ENCODE peak calls at places on chromosomes 11 and 22, in nine cellular contexts. D, G, N, Q, V, P, S, R and O are unnamed samples.

GRCh38 chr22:43088616-43088978 is 594 bp downstream of the TTLL1 start:
- DNase-seq in D (no peak), G (no peak), N (no peak), Q (no peak), V (no peak), P (peak), S (no peak), R (no peak), O (no peak)

GRCh38 chr22:45163074-45163416 is 680 bp upstream of the NUP50 start:
- DNase-seq in D (peak), G (no peak), N (no peak), Q (peak), V (no peak), P (no peak), S (no peak), R (no peak), O (no peak)

GRCh38 chr22:45227645-45228400 is 12.9 kb downstream of the KIAA0930 start:
- DNase-seq in D (no peak), G (no peak), N (no peak), Q (no peak), V (no peak), P (no peak), S (no peak), R (no peak), O (no peak)

GRCh38 chr22:25413620-25414019 is 150.9 kb upstream of the GRK3 start:
- DNase-seq in D (no peak), G (no peak), N (no peak), Q (no peak), V (no peak), P (no peak), S (no peak), R (no peak), O (no peak)

GRCh38 chr11:66745356-66746235 is 16.6 kb upstream of the SPTBN2 start:
- DNase-seq in D (peak), G (peak), N (no peak), Q (peak), V (peak), P (peak), S (peak), R (no peak), O (no peak)

GRCh38 chr22:49961601-49962011 is 1.0 kb downstream of the PIM3 start:
- DNase-seq in D (no peak), G (no peak), N (no peak), Q (no peak), V (no peak), P (no peak), S (no peak), R (peak), O (no peak)

GRCh38 chr11:121533556-121534050 is 80.8 kb upstream of the SORL1-AS1 start:
- DNase-seq in D (no peak), G (peak), N (no peak), Q (no peak), V (peak), P (no peak), S (no peak), R (no peak), O (no peak)

GRCh38 chr11:94325681-94326080 is 21.3 kb downstream of the IZUMO1R start:
- DNase-seq in D (peak), G (no peak), N (no peak), Q (peak), V (no peak), P (peak), S (no peak), R (no peak), O (no peak)